ENCODE peak calls at places on chromosomes 1 and 21, in seven cellular contexts. One of them, this sample, is unnamed.

GRCh38 chr1:221601166-221601565 is 140.7 kb downstream of the DUSP10 start:
- DNase-seq in GM20000: no peak
- DNase-seq in GM03348: no peak
- DNase-seq in transverse colon: no peak
- DNase-seq in endothelial cell: no peak
- DNase-seq in Jurkat, Clone E6-1: no peak
- DNase-seq in stimulated activated CD4-positive, alpha-beta T cell treated with anti-CD3 and anti-CD28 coated beads, Interleukin-4, amount 100 ng/mL, for 24 hours: no peak
- DNase-seq in this sample: no peak

GRCh38 chr1:220221670-220222069 is 50.6 kb downstream of the RAB3GAP2 start:
- DNase-seq in GM20000: no peak
- DNase-seq in GM03348: no peak
- DNase-seq in transverse colon: no peak
- DNase-seq in endothelial cell: no peak
- DNase-seq in Jurkat, Clone E6-1: no peak
- DNase-seq in stimulated activated CD4-positive, alpha-beta T cell treated with anti-CD3 and anti-CD28 coated beads, Interleukin-4, amount 100 ng/mL, for 24 hours: no peak
- DNase-seq in this sample: no peak

GRCh38 chr1:230713915-230714764 is at the start of gene AGT:
- DNase-seq in GM20000: no peak
- DNase-seq in GM03348: peak; percentile 88
- DNase-seq in transverse colon: peak; percentile 48
- DNase-seq in endothelial cell: no peak
- DNase-seq in Jurkat, Clone E6-1: no peak
- DNase-seq in stimulated activated CD4-positive, alpha-beta T cell treated with anti-CD3 and anti-CD28 coated beads, Interleukin-4, amount 100 ng/mL, for 24 hours: no peak
- DNase-seq in this sample: no peak

GRCh38 chr1:224113918-224114786 is at the start of gene FBXO28:
- DNase-seq in GM20000: peak; percentile 95
- DNase-seq in GM03348: peak; percentile 97
- DNase-seq in transverse colon: peak; percentile 95
- DNase-seq in endothelial cell: peak; percentile 81
- DNase-seq in Jurkat, Clone E6-1: peak; percentile 95
- DNase-seq in stimulated activated CD4-positive, alpha-beta T cell treated with anti-CD3 and anti-CD28 coated beads, Interleukin-4, amount 100 ng/mL, for 24 hours: peak; percentile 98
- DNase-seq in this sample: peak; percentile 98

GRCh38 chr1:183267646-183268431 is 81.8 kb downstream of the LAMC2 start:
- DNase-seq in GM20000: no peak
- DNase-seq in GM03348: peak; percentile 85
- DNase-seq in transverse colon: no peak
- DNase-seq in endothelial cell: no peak
- DNase-seq in Jurkat, Clone E6-1: no peak
- DNase-seq in stimulated activated CD4-positive, alpha-beta T cell treated with anti-CD3 and anti-CD28 coated beads, Interleukin-4, amount 100 ng/mL, for 24 hours: no peak
- DNase-seq in this sample: no peak

GRCh38 chr1:143667730-143668129 is 304.1 kb downstream of the FAM72C start:
- DNase-seq in GM20000: no peak
- DNase-seq in GM03348: no peak
- DNase-seq in transverse colon: no peak
- DNase-seq in endothelial cell: no peak
- DNase-seq in Jurkat, Clone E6-1: no peak
- DNase-seq in stimulated activated CD4-positive, alpha-beta T cell treated with anti-CD3 and anti-CD28 coated beads, Interleukin-4, amount 100 ng/mL, for 24 hours: no peak
- DNase-seq in this sample: no peak

GRCh38 chr1:99457381-99458165 is 188.3 kb upstream of the PALMD start:
- DNase-seq in GM20000: no peak
- DNase-seq in GM03348: peak; percentile 41
- DNase-seq in transverse colon: no peak
- DNase-seq in endothelial cell: no peak
- DNase-seq in Jurkat, Clone E6-1: no peak
- DNase-seq in stimulated activated CD4-positive, alpha-beta T cell treated with anti-CD3 and anti-CD28 coated beads, Interleukin-4, amount 100 ng/mL, for 24 hours: no peak
- DNase-seq in this sample: no peak

GRCh38 chr1:240618946-240619345 is 7.0 kb upstream of the GREM2 start:
- DNase-seq in GM20000: no peak
- DNase-seq in GM03348: no peak
- DNase-seq in transverse colon: no peak
- DNase-seq in endothelial cell: no peak
- DNase-seq in Jurkat, Clone E6-1: no peak
- DNase-seq in stimulated activated CD4-positive, alpha-beta T cell treated with anti-CD3 and anti-CD28 coated beads, Interleukin-4, amount 100 ng/mL, for 24 hours: no peak
- DNase-seq in this sample: no peak

GRCh38 chr1:50704126-50704525 is 255.9 kb downstream of the FAF1 start:
- DNase-seq in GM20000: peak; percentile 41
- DNase-seq in GM03348: peak; percentile 70
- DNase-seq in transverse colon: no peak
- DNase-seq in endothelial cell: peak; percentile 40
- DNase-seq in Jurkat, Clone E6-1: peak; percentile 38
- DNase-seq in stimulated activated CD4-positive, alpha-beta T cell treated with anti-CD3 and anti-CD28 coated beads, Interleukin-4, amount 100 ng/mL, for 24 hours: peak; percentile 11
- DNase-seq in this sample: peak; percentile 72

GRCh38 chr1:215754112-215754511 is 187.0 kb downstream of the KCTD3 start:
- DNase-seq in GM20000: no peak
- DNase-seq in GM03348: no peak
- DNase-seq in transverse colon: no peak
- DNase-seq in endothelial cell: no peak
- DNase-seq in Jurkat, Clone E6-1: no peak
- DNase-seq in stimulated activated CD4-positive, alpha-beta T cell treated with anti-CD3 and anti-CD28 coated beads, Interleukin-4, amount 100 ng/mL, for 24 hours: no peak
- DNase-seq in this sample: no peak

GRCh38 chr21:36756527-36756926 is 57.6 kb downstream of the SIM2 start:
- DNase-seq in GM20000: no peak
- DNase-seq in GM03348: no peak
- DNase-seq in transverse colon: no peak
- DNase-seq in endothelial cell: no peak
- DNase-seq in Jurkat, Clone E6-1: no peak
- DNase-seq in stimulated activated CD4-positive, alpha-beta T cell treated with anti-CD3 and anti-CD28 coated beads, Interleukin-4, amount 100 ng/mL, for 24 hours: no peak
- DNase-seq in this sample: no peak

GRCh38 chr1:2783069-2783434 is 18.4 kb downstream of the TTC34 start:
- DNase-seq in GM20000: no peak
- DNase-seq in GM03348: no peak
- DNase-seq in transverse colon: no peak
- DNase-seq in endothelial cell: no peak
- DNase-seq in Jurkat, Clone E6-1: no peak
- DNase-seq in stimulated activated CD4-positive, alpha-beta T cell treated with anti-CD3 and anti-CD28 coated beads, Interleukin-4, amount 100 ng/mL, for 24 hours: no peak
- DNase-seq in this sample: no peak

GRCh38 chr1:40310129-40310461 is 7.0 kb downstream of the COL9A2 start:
- DNase-seq in GM20000: no peak
- DNase-seq in GM03348: no peak
- DNase-seq in transverse colon: no peak
- DNase-seq in endothelial cell: no peak
- DNase-seq in Jurkat, Clone E6-1: no peak
- DNase-seq in stimulated activated CD4-positive, alpha-beta T cell treated with anti-CD3 and anti-CD28 coated beads, Interleukin-4, amount 100 ng/mL, for 24 hours: no peak
- DNase-seq in this sample: no peak

GRCh38 chr1:225430301-225430700 is 2.5 kb upstream of the LBR start:
- DNase-seq in GM20000: no peak
- DNase-seq in GM03348: no peak
- DNase-seq in transverse colon: no peak
- DNase-seq in endothelial cell: no peak
- DNase-seq in Jurkat, Clone E6-1: no peak
- DNase-seq in stimulated activated CD4-positive, alpha-beta T cell treated with anti-CD3 and anti-CD28 coated beads, Interleukin-4, amount 100 ng/mL, for 24 hours: no peak
- DNase-seq in this sample: no peak

GRCh38 chr1:28447674-28448073 is 58.2 kb upstream of the RCC1 start:
- DNase-seq in GM20000: no peak
- DNase-seq in GM03348: no peak
- DNase-seq in transverse colon: no peak
- DNase-seq in endothelial cell: no peak
- DNase-seq in Jurkat, Clone E6-1: no peak
- DNase-seq in stimulated activated CD4-positive, alpha-beta T cell treated with anti-CD3 and anti-CD28 coated beads, Interleukin-4, amount 100 ng/mL, for 24 hours: no peak
- DNase-seq in this sample: no peak

GRCh38 chr1:212225871-212226302 is 59.3 kb upstream of the PPP2R5A start:
- DNase-seq in GM20000: no peak
- DNase-seq in GM03348: no peak
- DNase-seq in transverse colon: no peak
- DNase-seq in endothelial cell: no peak
- DNase-seq in Jurkat, Clone E6-1: no peak
- DNase-seq in stimulated activated CD4-positive, alpha-beta T cell treated with anti-CD3 and anti-CD28 coated beads, Interleukin-4, amount 100 ng/mL, for 24 hours: no peak
- DNase-seq in this sample: peak; percentile 28

GRCh38 chr1:226051356-226051755 is 11.2 kb upstream of the H3-3A start:
- DNase-seq in GM20000: no peak
- DNase-seq in GM03348: no peak
- DNase-seq in transverse colon: no peak
- DNase-seq in endothelial cell: no peak
- DNase-seq in Jurkat, Clone E6-1: no peak
- DNase-seq in stimulated activated CD4-positive, alpha-beta T cell treated with anti-CD3 and anti-CD28 coated beads, Interleukin-4, amount 100 ng/mL, for 24 hours: no peak
- DNase-seq in this sample: no peak

GRCh38 chr1:216464489-216464888 is 41.2 kb upstream of the USH2A start:
- DNase-seq in GM20000: no peak
- DNase-seq in GM03348: peak; percentile 31
- DNase-seq in transverse colon: no peak
- DNase-seq in endothelial cell: no peak
- DNase-seq in Jurkat, Clone E6-1: no peak
- DNase-seq in stimulated activated CD4-positive, alpha-beta T cell treated with anti-CD3 and anti-CD28 coated beads, Interleukin-4, amount 100 ng/mL, for 24 hours: no peak
- DNase-seq in this sample: no peak

GRCh38 chr1:214306270-214306669 is 25.3 kb downstream of the SMYD2 start:
- DNase-seq in GM20000: no peak
- DNase-seq in GM03348: no peak
- DNase-seq in transverse colon: no peak
- DNase-seq in endothelial cell: no peak
- DNase-seq in Jurkat, Clone E6-1: no peak
- DNase-seq in stimulated activated CD4-positive, alpha-beta T cell treated with anti-CD3 and anti-CD28 coated beads, Interleukin-4, amount 100 ng/mL, for 24 hours: no peak
- DNase-seq in this sample: no peak